ENCODE peak calls at places on chromosomes 13 and 19, in ten cellular contexts. W, H, A, B, K, L, G, S, Z and F are unnamed samples.

GRCh38 chr13:97030705-97031452 is 36.6 kb upstream of the OXGR1 start:
- DNase-seq in K (no peak), G (peak), L (peak), H (no peak), B (no peak), W (peak), Z (peak), A (peak), S (no peak), F (no peak)

GRCh38 chr13:32272021-32272695 is 43.0 kb downstream of the ZAR1L start:
- DNase-seq in K (no peak), H (no peak), B (no peak), A (peak), L (peak), W (no peak), G (peak), Z (peak), S (no peak), F (no peak)

GRCh38 chr19:17576758-17577532 is 21.5 kb downstream of the COLGALT1 start:
- DNase-seq in Z (peak), L (peak), A (peak), W (peak), B (no peak), G (peak), K (peak), H (no peak), S (peak), F (no peak)

GRCh38 chr19:5480427-5480836 is 25.2 kb downstream of the ZNRF4 start:
- DNase-seq in B (no peak), L (peak), W (peak), K (no peak), Z (no peak), G (peak), H (no peak), A (peak), S (peak), F (no peak)

GRCh38 chr19:12840091-12841079 is 2.1 kb downstream of the MAST1 start:
- DNase-seq in S (no peak), Z (peak), G (peak), A (peak), W (peak), B (no peak), H (no peak), K (peak), L (peak), F (peak)

GRCh38 chr19:5933391-5933998 is 19.4 kb downstream of the CAPS start:
- DNase-seq in H (no peak), L (no peak), W (no peak), G (no peak), K (no peak), B (no peak), S (no peak), Z (no peak), A (no peak), F (no peak)

GRCh38 chr19:36265064-36265463 is 50.2 kb downstream of the ZNF146 start:
- DNase-seq in A (no peak), G (no peak), H (no peak), K (no peak), L (no peak), W (no peak), S (no peak), Z (no peak), B (no peak), F (no peak)

GRCh38 chr13:30493670-30494381 is 28.1 kb upstream of the HMGB1 start:
- DNase-seq in A (no peak), Z (no peak), G (no peak), L (no peak), S (no peak), H (no peak), K (no peak), W (no peak), B (no peak), F (no peak)

GRCh38 chr13:44271031-44271433 is 102.6 kb upstream of the SERP2 start:
- DNase-seq in K (no peak), L (peak), Z (peak), A (peak), W (no peak), S (no peak), G (peak), H (no peak), B (no peak), F (peak)

GRCh38 chr13:105035092-105035491 is 1500.4 kb downstream of the EFNB2 start:
- DNase-seq in S (no peak), W (no peak), B (no peak), L (no peak), H (no peak), G (no peak), Z (no peak), A (no peak), K (no peak), F (no peak)

GRCh38 chr19:51508059-51508733 is 6.6 kb upstream of the SIGLEC12 start:
- DNase-seq in H (no peak), K (no peak), A (no peak), L (no peak), B (no peak), Z (no peak), W (no peak), G (no peak), S (no peak), F (no peak)

GRCh38 chr13:32139251-32139650 is 107.7 kb downstream of the FRY start:
- DNase-seq in H (no peak), Z (no peak), G (no peak), B (no peak), S (no peak), L (no peak), A (no peak), W (no peak), K (no peak), F (no peak)